ENCODE peak calls at places on chromosomes 13 and 19, in four cellular contexts. One of them, this sample, is unnamed.

GRCh38 chr19:39032164-39032918 is at the start of gene FBXO27:
- DNase-seq in stomach: no peak
- DNase-seq in endothelial cell of umbilical vein: no peak
- DNase-seq in prostate gland: peak; percentile 10
- DNase-seq in this sample: no peak

GRCh38 chr13:29474991-29475390 is 120.5 kb downstream of the SLC7A1 start:
- DNase-seq in prostate gland: no peak
- DNase-seq in endothelial cell of umbilical vein: no peak
- DNase-seq in stomach: no peak
- DNase-seq in this sample: no peak

GRCh38 chr13:102693781-102694180 is 1.1 kb downstream of the METTL21C start:
- DNase-seq in stomach: no peak
- DNase-seq in prostate gland: no peak
- DNase-seq in endothelial cell of umbilical vein: peak; percentile 25
- DNase-seq in this sample: no peak

GRCh38 chr19:50952890-50953289 is at the start of gene KLK5:
- DNase-seq in prostate gland: no peak
- DNase-seq in endothelial cell of umbilical vein: no peak
- DNase-seq in stomach: no peak
- DNase-seq in this sample: no peak

GRCh38 chr19:51019544-51019925 is at the start of gene KLK10:
- DNase-seq in endothelial cell of umbilical vein: no peak
- DNase-seq in stomach: no peak
- DNase-seq in prostate gland: no peak
- DNase-seq in this sample: no peak

GRCh38 chr13:47250141-47250540 is 353.3 kb upstream of the HTR2A start:
- DNase-seq in stomach: no peak
- DNase-seq in endothelial cell of umbilical vein: no peak
- DNase-seq in prostate gland: no peak
- DNase-seq in this sample: no peak

GRCh38 chr13:100533588-100534041 is 55.0 kb downstream of the GGACT start:
- DNase-seq in endothelial cell of umbilical vein: no peak
- DNase-seq in prostate gland: no peak
- DNase-seq in stomach: peak; percentile 77
- DNase-seq in this sample: no peak

GRCh38 chr13:112799394-112799793 is 109.6 kb downstream of the ATP11A start:
- DNase-seq in stomach: no peak
- DNase-seq in endothelial cell of umbilical vein: no peak
- DNase-seq in prostate gland: no peak
- DNase-seq in this sample: no peak

GRCh38 chr19:12801466-12802266 is at the start of the genes PRDX2 and THSD8:
- DNase-seq in endothelial cell of umbilical vein: peak; percentile 75
- DNase-seq in prostate gland: peak; percentile 76
- DNase-seq in stomach: peak; percentile 87
- DNase-seq in this sample: peak; percentile 94
- TF ChIP-seq POLR2A in endothelial cell of umbilical vein: peak; percentile 99
- TF ChIP-seq POLR2A in prostate gland: peak; percentile 95
- TF ChIP-seq POLR2A in stomach: no peak
- TF ChIP-seq POLR2A in this sample: no peak

DNA sequence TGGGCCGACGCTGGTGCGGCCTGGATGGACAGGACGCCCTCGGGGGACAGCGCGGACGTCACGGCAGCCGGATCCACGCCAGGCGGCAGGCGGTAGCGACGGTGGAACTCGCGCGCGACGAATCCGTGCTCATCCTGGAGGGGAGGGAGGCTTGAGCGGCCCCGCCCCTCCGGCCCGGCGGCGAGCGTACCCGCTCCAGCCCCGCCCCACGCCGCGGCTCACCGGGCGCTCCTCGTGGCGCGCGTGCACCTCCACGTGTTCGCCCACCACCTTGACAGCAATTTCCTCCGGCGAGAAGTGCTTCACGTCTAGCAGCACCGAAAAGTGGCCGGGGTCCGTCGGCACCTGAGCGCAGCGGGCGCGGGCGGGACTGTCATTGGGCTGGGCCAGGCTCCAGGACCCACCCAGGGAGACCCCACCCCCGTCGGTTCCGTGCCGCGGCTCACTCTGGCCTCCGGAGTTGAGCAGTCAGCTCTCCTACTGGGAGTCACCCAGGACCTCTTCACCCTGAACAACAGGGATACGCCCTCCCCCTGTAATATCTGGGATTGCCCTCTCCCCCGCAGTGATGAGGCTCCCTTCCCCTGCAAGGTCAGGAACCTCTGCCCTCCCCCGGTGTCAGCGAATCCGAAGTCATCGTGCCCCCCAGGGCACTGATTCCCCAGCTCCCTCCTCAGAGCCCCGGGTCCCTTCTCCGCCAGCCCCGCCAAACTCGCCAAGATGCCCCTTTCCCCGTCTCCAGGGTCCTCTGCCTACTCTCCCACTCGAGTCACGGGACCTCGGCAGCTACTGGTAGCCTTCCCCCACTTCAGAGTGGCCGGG is 1.1 kb downstream of the HSPB6 start:
- DNase-seq in prostate gland: peak; percentile 38
- DNase-seq in stomach: peak; percentile 60
- DNase-seq in endothelial cell of umbilical vein: no peak
- DNase-seq in this sample: peak; percentile 83
- TF ChIP-seq POLR2AphosphoS5 in prostate gland: no peak
- TF ChIP-seq POLR2AphosphoS5 in stomach: peak; percentile 65
- TF ChIP-seq POLR2AphosphoS5 in endothelial cell of umbilical vein: no peak
- TF ChIP-seq POLR2AphosphoS5 in this sample: peak; percentile 59

DNA sequence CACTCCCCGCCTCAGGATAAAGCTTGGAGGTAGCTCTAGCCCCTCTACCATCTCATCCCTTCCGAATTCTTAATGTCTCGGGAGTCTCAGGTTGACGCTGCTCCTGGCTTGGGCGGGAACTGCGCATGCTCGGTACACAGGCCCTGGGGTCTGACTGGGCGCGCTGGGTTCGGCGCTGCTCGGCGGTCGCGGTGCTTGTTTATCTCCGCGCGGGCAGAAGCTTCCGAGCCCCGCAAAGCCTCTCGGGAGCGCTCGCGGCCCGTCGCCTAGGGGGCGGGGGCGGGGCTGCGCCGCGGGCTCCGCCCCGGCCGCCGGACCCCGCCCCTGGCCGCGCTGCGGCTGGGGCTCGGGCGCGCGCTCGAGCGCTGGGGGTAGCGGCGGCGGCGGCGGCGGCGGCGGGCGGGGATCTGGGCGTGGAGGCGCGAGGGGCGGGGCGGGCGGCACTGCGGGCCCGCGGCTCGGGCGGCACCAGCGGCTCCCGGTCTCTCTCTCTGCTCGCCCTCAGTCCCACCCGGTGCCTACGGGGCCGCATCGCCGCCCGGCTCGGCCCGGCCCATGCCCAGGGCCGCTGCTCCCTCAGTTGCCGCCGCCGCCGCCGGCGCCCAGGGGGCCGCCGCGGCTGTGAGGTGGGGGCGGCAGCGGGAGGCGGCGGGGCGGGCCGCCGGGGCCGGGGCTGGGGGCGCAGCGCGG is at the start of gene RAP2A:
- DNase-seq in prostate gland: peak; percentile 89
- DNase-seq in endothelial cell of umbilical vein: peak; percentile 93
- DNase-seq in stomach: peak; percentile 90
- DNase-seq in this sample: peak; percentile 98
- TF ChIP-seq POLR2A in prostate gland: peak; percentile 70
- TF ChIP-seq POLR2A in endothelial cell of umbilical vein: peak; percentile 61
- TF ChIP-seq POLR2A in stomach: no peak
- TF ChIP-seq POLR2A in this sample: no peak

DNA sequence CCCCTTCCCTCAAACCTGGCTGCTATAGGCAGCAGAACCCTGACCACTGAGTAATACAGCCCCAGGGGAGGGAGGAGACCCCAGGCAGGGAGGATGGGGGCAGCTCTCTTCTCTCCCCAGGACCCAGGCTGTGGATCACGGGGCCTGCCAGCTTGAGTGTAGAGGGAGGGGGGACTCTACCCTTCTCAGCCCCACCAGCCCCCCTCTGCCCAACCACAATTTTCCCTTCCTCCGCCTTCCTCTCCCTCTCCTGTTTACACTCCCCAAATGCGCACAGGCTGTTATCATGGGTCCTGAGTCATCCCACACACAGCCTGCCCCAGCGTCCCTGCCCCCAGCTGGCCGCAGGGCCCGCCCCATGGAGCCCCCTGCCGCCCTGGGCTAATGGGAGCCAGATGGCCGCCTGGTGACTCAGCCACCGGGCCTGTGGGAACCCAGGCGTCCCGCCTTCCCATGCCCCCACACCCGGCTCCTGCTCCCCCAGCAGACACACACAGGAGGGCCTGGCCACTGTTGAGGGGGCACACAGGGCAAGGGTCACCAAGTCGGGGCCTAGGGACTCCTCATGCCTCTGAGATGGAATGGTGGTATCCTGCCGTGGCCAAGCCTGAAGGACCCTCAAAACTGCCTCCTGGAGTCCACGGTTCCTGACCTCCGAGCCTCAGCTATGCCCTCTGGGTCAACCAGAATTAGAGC is 13.6 kb downstream of the CCDC97 start:
- DNase-seq in endothelial cell of umbilical vein: peak; percentile 98
- DNase-seq in prostate gland: no peak
- DNase-seq in stomach: peak; percentile 60
- DNase-seq in this sample: no peak
- TF ChIP-seq POLR2AphosphoS5 in endothelial cell of umbilical vein: peak; percentile 76
- TF ChIP-seq POLR2AphosphoS5 in prostate gland: peak; percentile 25
- TF ChIP-seq POLR2AphosphoS5 in stomach: peak; percentile 37
- TF ChIP-seq POLR2AphosphoS5 in this sample: peak; percentile 40